ENCODE peak calls at places on chromosomes 7 and 10, in nine cellular contexts. One of them, this sample, is unnamed.

GRCh38 chr10:31912289-31912688 is 16.3 kb downstream of the ARHGAP12 start:
- DNase-seq in IMR-90: peak
- DNase-seq in esophagus muscularis mucosa: no peak
- DNase-seq in adrenal gland: no peak
- DNase-seq in stomach: no peak
- DNase-seq in gastrocnemius medialis: no peak
- DNase-seq in GM12878: no peak
- DNase-seq in sigmoid colon: no peak
- DNase-seq in Peyer's patch: no peak
- DNase-seq in this sample: no peak

GRCh38 chr7:106417273-106417902 is 132.6 kb upstream of the NAMPT start:
- DNase-seq in IMR-90: peak
- DNase-seq in esophagus muscularis mucosa: no peak
- DNase-seq in adrenal gland: peak
- DNase-seq in stomach: no peak
- DNase-seq in gastrocnemius medialis: no peak
- DNase-seq in GM12878: no peak
- DNase-seq in sigmoid colon: no peak
- DNase-seq in Peyer's patch: no peak
- DNase-seq in this sample: no peak

GRCh38 chr10:21318768-21319167 is 206.7 kb downstream of the SKIDA1 start:
- DNase-seq in IMR-90: peak
- DNase-seq in esophagus muscularis mucosa: no peak
- DNase-seq in adrenal gland: peak
- DNase-seq in stomach: no peak
- DNase-seq in gastrocnemius medialis: no peak
- DNase-seq in GM12878: no peak
- DNase-seq in sigmoid colon: no peak
- DNase-seq in Peyer's patch: no peak
- DNase-seq in this sample: no peak

GRCh38 chr7:154844499-154844898 is 158.4 kb downstream of the PAXIP1 start:
- DNase-seq in IMR-90: no peak
- DNase-seq in esophagus muscularis mucosa: no peak
- DNase-seq in adrenal gland: no peak
- DNase-seq in stomach: no peak
- DNase-seq in gastrocnemius medialis: no peak
- DNase-seq in GM12878: no peak
- DNase-seq in sigmoid colon: no peak
- DNase-seq in Peyer's patch: no peak
- DNase-seq in this sample: no peak

GRCh38 chr7:150737265-150738055 is at the start of gene GIMAP5:
- DNase-seq in IMR-90: no peak
- DNase-seq in esophagus muscularis mucosa: no peak
- DNase-seq in adrenal gland: no peak
- DNase-seq in stomach: no peak
- DNase-seq in gastrocnemius medialis: no peak
- DNase-seq in GM12878: no peak
- DNase-seq in sigmoid colon: no peak
- DNase-seq in Peyer's patch: peak
- DNase-seq in this sample: no peak

GRCh38 chr7:12623885-12624498 is 53.5 kb downstream of the SCIN start:
- DNase-seq in IMR-90: peak
- DNase-seq in esophagus muscularis mucosa: no peak
- DNase-seq in adrenal gland: no peak
- DNase-seq in stomach: no peak
- DNase-seq in gastrocnemius medialis: no peak
- DNase-seq in GM12878: no peak
- DNase-seq in sigmoid colon: no peak
- DNase-seq in Peyer's patch: no peak
- DNase-seq in this sample: no peak

GRCh38 chr10:128539784-128540759 is 413.8 kb upstream of the MKI67 start:
- DNase-seq in IMR-90: no peak
- DNase-seq in esophagus muscularis mucosa: no peak
- DNase-seq in adrenal gland: peak
- DNase-seq in stomach: no peak
- DNase-seq in gastrocnemius medialis: no peak
- DNase-seq in GM12878: no peak
- DNase-seq in sigmoid colon: no peak
- DNase-seq in Peyer's patch: no peak
- DNase-seq in this sample: peak

GRCh38 chr7:110591341-110591740 is 499.6 kb upstream of the LRRN3 start:
- DNase-seq in IMR-90: peak
- DNase-seq in esophagus muscularis mucosa: no peak
- DNase-seq in adrenal gland: no peak
- DNase-seq in stomach: no peak
- DNase-seq in gastrocnemius medialis: no peak
- DNase-seq in GM12878: no peak
- DNase-seq in sigmoid colon: no peak
- DNase-seq in Peyer's patch: no peak
- DNase-seq in this sample: no peak

GRCh38 chr7:99476107-99476506 is 3.4 kb downstream of the ZNF789 start:
- DNase-seq in IMR-90: no peak
- DNase-seq in esophagus muscularis mucosa: no peak
- DNase-seq in adrenal gland: no peak
- DNase-seq in stomach: no peak
- DNase-seq in gastrocnemius medialis: no peak
- DNase-seq in GM12878: no peak
- DNase-seq in sigmoid colon: no peak
- DNase-seq in Peyer's patch: no peak
- DNase-seq in this sample: no peak

GRCh38 chr10:74786126-74786525 is 40.3 kb upstream of the KAT6B start:
- DNase-seq in IMR-90: peak
- DNase-seq in esophagus muscularis mucosa: no peak
- DNase-seq in adrenal gland: no peak
- DNase-seq in stomach: no peak
- DNase-seq in gastrocnemius medialis: no peak
- DNase-seq in GM12878: no peak
- DNase-seq in sigmoid colon: no peak
- DNase-seq in Peyer's patch: no peak
- DNase-seq in this sample: no peak

GRCh38 chr10:59323831-59324401 is 38.4 kb downstream of the FAM13C start:
- DNase-seq in IMR-90: no peak
- DNase-seq in esophagus muscularis mucosa: no peak
- DNase-seq in adrenal gland: no peak
- DNase-seq in stomach: no peak
- DNase-seq in gastrocnemius medialis: peak
- DNase-seq in GM12878: no peak
- DNase-seq in sigmoid colon: no peak
- DNase-seq in Peyer's patch: no peak
- DNase-seq in this sample: no peak

GRCh38 chr10:123301077-123301875 is 147.1 kb downstream of the BUB3 start:
- DNase-seq in IMR-90: no peak
- DNase-seq in esophagus muscularis mucosa: no peak
- DNase-seq in adrenal gland: peak
- DNase-seq in stomach: no peak
- DNase-seq in gastrocnemius medialis: no peak
- DNase-seq in GM12878: no peak
- DNase-seq in sigmoid colon: no peak
- DNase-seq in Peyer's patch: no peak
- DNase-seq in this sample: peak

GRCh38 chr7:25358831-25359350 is 130.6 kb upstream of the NPVF start:
- DNase-seq in IMR-90: no peak
- DNase-seq in esophagus muscularis mucosa: no peak
- DNase-seq in adrenal gland: no peak
- DNase-seq in stomach: no peak
- DNase-seq in gastrocnemius medialis: no peak
- DNase-seq in GM12878: no peak
- DNase-seq in sigmoid colon: no peak
- DNase-seq in Peyer's patch: no peak
- DNase-seq in this sample: no peak

GRCh38 chr7:41942468-41943097 is 239.7 kb upstream of the INHBA start:
- DNase-seq in IMR-90: peak
- DNase-seq in esophagus muscularis mucosa: no peak
- DNase-seq in adrenal gland: no peak
- DNase-seq in stomach: no peak
- DNase-seq in gastrocnemius medialis: no peak
- DNase-seq in GM12878: no peak
- DNase-seq in sigmoid colon: no peak
- DNase-seq in Peyer's patch: peak
- DNase-seq in this sample: no peak

GRCh38 chr7:31758770-31759169 is 71.8 kb downstream of the PPP1R17 start:
- DNase-seq in IMR-90: peak
- DNase-seq in esophagus muscularis mucosa: peak
- DNase-seq in adrenal gland: no peak
- DNase-seq in stomach: no peak
- DNase-seq in gastrocnemius medialis: no peak
- DNase-seq in GM12878: no peak
- DNase-seq in sigmoid colon: no peak
- DNase-seq in Peyer's patch: no peak
- DNase-seq in this sample: no peak

GRCh38 chr7:82244947-82245346 is 198.6 kb downstream of the CACNA2D1 start:
- DNase-seq in IMR-90: no peak
- DNase-seq in esophagus muscularis mucosa: no peak
- DNase-seq in adrenal gland: no peak
- DNase-seq in stomach: no peak
- DNase-seq in gastrocnemius medialis: no peak
- DNase-seq in GM12878: no peak
- DNase-seq in sigmoid colon: no peak
- DNase-seq in Peyer's patch: no peak
- DNase-seq in this sample: no peak

GRCh38 chr10:3892440-3893101 is 107.6 kb upstream of the KLF6 start:
- DNase-seq in IMR-90: no peak
- DNase-seq in esophagus muscularis mucosa: no peak
- DNase-seq in adrenal gland: no peak
- DNase-seq in stomach: no peak
- DNase-seq in gastrocnemius medialis: no peak
- DNase-seq in GM12878: no peak
- DNase-seq in sigmoid colon: no peak
- DNase-seq in Peyer's patch: no peak
- DNase-seq in this sample: no peak

GRCh38 chr7:93359520-93360198 is 127.5 kb downstream of the VPS50 start:
- DNase-seq in IMR-90: no peak
- DNase-seq in esophagus muscularis mucosa: no peak
- DNase-seq in adrenal gland: no peak
- DNase-seq in stomach: no peak
- DNase-seq in gastrocnemius medialis: no peak
- DNase-seq in GM12878: no peak
- DNase-seq in sigmoid colon: no peak
- DNase-seq in Peyer's patch: no peak
- DNase-seq in this sample: no peak

GRCh38 chr10:110861930-110862677 is 9.6 kb upstream of the PDCD4 start:
- DNase-seq in IMR-90: no peak
- DNase-seq in esophagus muscularis mucosa: no peak
- DNase-seq in adrenal gland: no peak
- DNase-seq in stomach: no peak
- DNase-seq in gastrocnemius medialis: no peak
- DNase-seq in GM12878: no peak
- DNase-seq in sigmoid colon: no peak
- DNase-seq in Peyer's patch: no peak
- DNase-seq in this sample: peak

GRCh38 chr10:12980713-12981306 is 20.7 kb downstream of the CCDC3 start:
- DNase-seq in IMR-90: no peak
- DNase-seq in esophagus muscularis mucosa: no peak
- DNase-seq in adrenal gland: no peak
- DNase-seq in stomach: no peak
- DNase-seq in gastrocnemius medialis: no peak
- DNase-seq in GM12878: no peak
- DNase-seq in sigmoid colon: no peak
- DNase-seq in Peyer's patch: no peak
- DNase-seq in this sample: peak
- H3K4me3 ChIP-seq in IMR-90: no peak
- H3K4me3 ChIP-seq in esophagus muscularis mucosa: no peak
- H3K4me3 ChIP-seq in adrenal gland: no peak
- H3K4me3 ChIP-seq in stomach: no peak
- H3K4me3 ChIP-seq in gastrocnemius medialis: no peak
- H3K4me3 ChIP-seq in GM12878: no peak
- H3K4me3 ChIP-seq in sigmoid colon: no peak
- H3K4me3 ChIP-seq in Peyer's patch: no peak
- H3K4me3 ChIP-seq in this sample: no peak

GRCh38 chr7:27148031-27148775 is 629 bp upstream of the HOXA6 start:
- DNase-seq in IMR-90: no peak
- DNase-seq in esophagus muscularis mucosa: no peak
- DNase-seq in adrenal gland: peak
- DNase-seq in stomach: no peak
- DNase-seq in gastrocnemius medialis: no peak
- DNase-seq in GM12878: no peak
- DNase-seq in sigmoid colon: peak
- DNase-seq in Peyer's patch: peak
- DNase-seq in this sample: peak
- TF ChIP-seq POLR2A in IMR-90: no peak
- TF ChIP-seq POLR2A in esophagus muscularis mucosa: no peak
- TF ChIP-seq POLR2A in adrenal gland: peak
- TF ChIP-seq POLR2A in stomach: no peak
- TF ChIP-seq POLR2A in gastrocnemius medialis: no peak
- TF ChIP-seq POLR2A in GM12878: no peak
- TF ChIP-seq POLR2A in sigmoid colon: no peak
- TF ChIP-seq POLR2A in Peyer's patch: peak
- TF ChIP-seq POLR2A in this sample: no peak

DNA sequence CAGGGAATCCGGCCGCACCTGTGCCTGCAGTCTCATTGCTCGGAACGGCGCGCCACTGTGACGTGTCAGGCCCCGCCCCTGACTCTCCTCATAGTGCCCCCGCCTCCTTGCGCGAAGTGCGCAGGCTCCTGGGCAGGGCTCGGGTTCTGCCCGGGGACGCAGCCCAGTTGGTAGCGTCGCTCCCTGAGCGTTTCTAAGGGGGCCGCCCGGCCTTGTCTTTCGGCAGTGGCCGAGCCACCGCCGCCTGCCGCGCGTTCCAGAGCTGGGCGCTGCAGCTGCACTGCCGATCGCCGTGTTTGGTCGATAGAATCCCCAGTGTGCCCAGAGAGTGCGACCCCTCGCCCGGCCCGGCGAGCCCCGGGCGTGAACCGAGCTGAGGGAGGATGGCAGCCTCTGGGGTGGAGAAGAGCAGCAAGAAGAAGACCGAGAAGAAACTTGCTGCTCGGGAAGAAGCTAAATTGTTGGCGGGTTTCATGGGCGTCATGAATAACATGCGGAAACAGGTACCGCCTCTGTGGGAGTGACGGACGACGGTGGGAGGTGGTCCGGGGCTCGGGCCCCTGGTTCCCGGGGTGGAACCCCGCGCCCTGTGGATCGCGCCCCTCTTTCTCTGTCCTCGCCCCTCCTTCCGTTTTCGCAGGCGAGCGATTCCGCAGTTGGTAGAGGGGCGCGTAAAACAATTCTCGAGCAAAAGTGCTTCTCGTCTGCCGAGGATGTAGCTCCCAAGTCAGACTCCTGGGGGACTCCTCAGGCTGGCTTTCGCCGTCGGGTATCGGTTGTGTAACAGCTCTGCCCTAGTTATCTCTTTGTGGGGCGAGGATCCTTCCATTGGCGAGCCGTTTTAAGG is at the start of gene KLHL7:
- DNase-seq in IMR-90: peak
- DNase-seq in esophagus muscularis mucosa: peak
- DNase-seq in adrenal gland: peak
- DNase-seq in stomach: peak
- DNase-seq in gastrocnemius medialis: peak
- DNase-seq in GM12878: peak
- DNase-seq in sigmoid colon: peak
- DNase-seq in Peyer's patch: peak
- DNase-seq in this sample: peak
- TF ChIP-seq CTCF in IMR-90: peak
- TF ChIP-seq CTCF in esophagus muscularis mucosa: no peak
- TF ChIP-seq CTCF in adrenal gland: peak
- TF ChIP-seq CTCF in stomach: no peak
- TF ChIP-seq CTCF in gastrocnemius medialis: no peak
- TF ChIP-seq CTCF in GM12878: no peak
- TF ChIP-seq CTCF in sigmoid colon: no peak
- TF ChIP-seq CTCF in Peyer's patch: no peak
- TF ChIP-seq CTCF in this sample: no peak

GRCh38 chr7:158431941-158432347 is 155.7 kb downstream of the PTPRN2 start:
- DNase-seq in IMR-90: peak
- DNase-seq in esophagus muscularis mucosa: no peak
- DNase-seq in adrenal gland: peak
- DNase-seq in stomach: peak
- DNase-seq in gastrocnemius medialis: peak
- DNase-seq in GM12878: no peak
- DNase-seq in sigmoid colon: peak
- DNase-seq in Peyer's patch: peak
- DNase-seq in this sample: peak
- H3K4me3 ChIP-seq in IMR-90: no peak
- H3K4me3 ChIP-seq in esophagus muscularis mucosa: no peak
- H3K4me3 ChIP-seq in adrenal gland: no peak
- H3K4me3 ChIP-seq in stomach: no peak
- H3K4me3 ChIP-seq in gastrocnemius medialis: no peak
- H3K4me3 ChIP-seq in GM12878: no peak
- H3K4me3 ChIP-seq in sigmoid colon: peak
- H3K4me3 ChIP-seq in Peyer's patch: no peak
- H3K4me3 ChIP-seq in this sample: no peak

This sample was measured in lower leg skin.